ENCODE peak calls at places on chromosomes 1 and 21, in four cellular contexts. J is WTC11; C is activated naive CD4-positive, alpha-beta T cell; Z is brain pericyte. N is an unnamed sample.

GRCh38 chr1:207962716-207963428 is 51.9 kb upstream of the CD34 start:
- DNase-seq in C (no peak), J (peak; percentile 26), Z (no peak), N (peak; percentile 61)

GRCh38 chr1:14924012-14924452 is 229.5 kb upstream of the TMEM51 start:
- DNase-seq in C (no peak), Z (no peak), J (peak; percentile 51), N (peak; percentile 69)

GRCh38 chr1:201883786-201884185 is 4.9 kb upstream of the SHISA4 start:
- DNase-seq in J (no peak), Z (no peak), C (no peak), N (no peak)

GRCh38 chr1:19007491-19008441 is 51.3 kb upstream of the IFFO2 start:
- DNase-seq in J (no peak), Z (no peak), C (no peak), N (no peak)

GRCh38 chr1:49125746-49126145 is 349.1 kb upstream of the BEND5 start:
- DNase-seq in C (no peak), Z (no peak), J (no peak), N (no peak)

GRCh38 chr21:46220847-46221246 is 7.7 kb downstream of the LSS start:
- DNase-seq in J (no peak), C (no peak), Z (no peak), N (no peak)

GRCh38 chr1:185157599-185158469 is 867 bp downstream of the SWT1 start:
- DNase-seq in Z (no peak), J (no peak), C (no peak), N (no peak)

GRCh38 chr1:242847390-242847993 is 323.0 kb upstream of the PLD5 start:
- DNase-seq in C (no peak), Z (no peak), J (no peak), N (no peak)

GRCh38 chr1:116218922-116219321 is 107.7 kb downstream of the MAB21L3 start:
- DNase-seq in C (no peak), J (no peak), Z (no peak), N (no peak)

GRCh38 chr21:18877932-18878331 is 474.3 kb upstream of the TMPRSS15 start:
- DNase-seq in C (no peak), J (no peak), Z (no peak), N (no peak)

GRCh38 chr1:234933475-234933874 is 195.2 kb downstream of the TOMM20 start:
- DNase-seq in Z (no peak), J (no peak), C (no peak), N (peak; percentile 80)

GRCh38 chr1:22925111-22925510 is 47.6 kb downstream of the LACTBL1 start:
- DNase-seq in J (no peak), C (no peak), Z (no peak), N (peak; percentile 42)

GRCh38 chr21:39463308-39463707 is 11.5 kb downstream of the SH3BGR start:
- DNase-seq in Z (no peak), C (no peak), J (no peak), N (no peak)

GRCh38 chr21:35384375-35384774 is 335.3 kb upstream of the RUNX1 start:
- DNase-seq in C (no peak), Z (no peak), J (no peak), N (no peak)

GRCh38 chr21:36073181-36073580 is 3.4 kb downstream of the CBR1 start:
- DNase-seq in C (no peak), J (no peak), Z (no peak), N (peak; percentile 69)

GRCh38 chr21:14566889-14567288 is 20.8 kb upstream of the SAMSN1 start:
- DNase-seq in J (no peak), Z (no peak), C (no peak), N (no peak)

GRCh38 chr1:155872527-155872926 is 13.2 kb downstream of the SYT11 start:
- DNase-seq in Z (no peak), C (no peak), J (no peak), N (no peak)

GRCh38 chr1:232962761-232963357 is 12.4 kb downstream of the NTPCR start:
- DNase-seq in Z (no peak), J (no peak), C (no peak), N (no peak)

GRCh38 chr1:219380463-219380862 is 206.8 kb downstream of the LYPLAL1 start:
- DNase-seq in Z (no peak), C (no peak), J (no peak), N (no peak)

GRCh38 chr1:10738125-10738746 is 58.2 kb downstream of the CASZ1 start:
- DNase-seq in Z (no peak), C (no peak), J (peak; percentile 35), N (no peak)

GRCh38 chr1:109557520-109557919 is 9.1 kb downstream of the GNAI3 start:
- DNase-seq in C (no peak), Z (no peak), J (no peak), N (no peak)

GRCh38 chr1:179121159-179121938 is 39.5 kb downstream of the TOR3A start:
- DNase-seq in C (no peak), Z (no peak), J (peak; percentile 28), N (no peak)

GRCh38 chr1:161440312-161440894 is 64.9 kb upstream of the FCGR2A start:
- DNase-seq in Z (no peak), J (peak; percentile 84), C (no peak), N (no peak)

GRCh38 chr1:8667869-8668595 is 149.4 kb downstream of the RERE start:
- DNase-seq in Z (no peak), J (no peak), C (no peak), N (no peak)

GRCh38 chr1:18941221-18942141 is 15.0 kb downstream of the IFFO2 start:
- DNase-seq in Z (peak; percentile 90), C (no peak), J (no peak), N (no peak)